ENCODE peak calls at places on chromosome 2, in four cellular contexts. One of them, this sample, is unnamed.

GRCh38 chr2:226247289-226248275 is 552.0 kb downstream of the IRS1 start:
- DNase-seq in DND-41: no peak
- DNase-seq in keratinocyte: no peak
- DNase-seq in body of pancreas: no peak
- DNase-seq in this sample: no peak

GRCh38 chr2:166944909-166945308 is 56.6 kb downstream of the XIRP2 start:
- DNase-seq in keratinocyte: no peak
- DNase-seq in DND-41: no peak
- DNase-seq in body of pancreas: no peak
- DNase-seq in this sample: no peak

GRCh38 chr2:43495727-43496126 is 100.1 kb downstream of the THADA start:
- DNase-seq in keratinocyte: no peak
- DNase-seq in DND-41: no peak
- DNase-seq in body of pancreas: no peak
- DNase-seq in this sample: no peak

GRCh38 chr2:221044781-221045180 is 527.3 kb downstream of the EPHA4 start:
- DNase-seq in keratinocyte: no peak
- DNase-seq in DND-41: no peak
- DNase-seq in body of pancreas: no peak
- DNase-seq in this sample: no peak

GRCh38 chr2:19261061-19261460 is 97.4 kb downstream of the OSR1 start:
- DNase-seq in body of pancreas: no peak
- DNase-seq in keratinocyte: no peak
- DNase-seq in DND-41: no peak
- DNase-seq in this sample: no peak

GRCh38 chr2:207223051-207223450 is 57.3 kb upstream of the KLF7 start:
- DNase-seq in keratinocyte: no peak
- DNase-seq in body of pancreas: no peak
- DNase-seq in DND-41: no peak
- DNase-seq in this sample: peak; percentile 15

GRCh38 chr2:220101902-220102301 is 474.5 kb downstream of the SLC4A3 start:
- DNase-seq in keratinocyte: no peak
- DNase-seq in DND-41: no peak
- DNase-seq in body of pancreas: no peak
- DNase-seq in this sample: no peak

GRCh38 chr2:217653240-217653639 is 349.6 kb downstream of the TNS1 start:
- DNase-seq in keratinocyte: peak; percentile 35
- DNase-seq in body of pancreas: peak; percentile 15
- DNase-seq in DND-41: no peak
- DNase-seq in this sample: peak; percentile 95

GRCh38 chr2:158099716-158100115 is 2.0 kb upstream of the UPP2 start:
- DNase-seq in DND-41: no peak
- DNase-seq in body of pancreas: no peak
- DNase-seq in keratinocyte: no peak
- DNase-seq in this sample: no peak

GRCh38 chr2:99031481-99031880 is 95.5 kb upstream of the CRACDL start:
- DNase-seq in body of pancreas: no peak
- DNase-seq in keratinocyte: no peak
- DNase-seq in DND-41: peak; percentile 24
- DNase-seq in this sample: no peak

GRCh38 chr2:164967781-164968228 is 12.5 kb upstream of the SLC38A11 start:
- DNase-seq in body of pancreas: no peak
- DNase-seq in keratinocyte: peak; percentile 81
- DNase-seq in DND-41: no peak
- DNase-seq in this sample: peak; percentile 100

GRCh38 chr2:160871096-160871495 is 289.1 kb upstream of the TANK start:
- DNase-seq in DND-41: no peak
- DNase-seq in body of pancreas: no peak
- DNase-seq in keratinocyte: no peak
- DNase-seq in this sample: no peak

GRCh38 chr2:124001681-124002080 is 23.4 kb upstream of the CNTNAP5 start:
- DNase-seq in keratinocyte: no peak
- DNase-seq in body of pancreas: no peak
- DNase-seq in DND-41: no peak
- DNase-seq in this sample: no peak

GRCh38 chr2:236848467-236848866 is 237.2 kb upstream of the COPS8 start:
- DNase-seq in keratinocyte: no peak
- DNase-seq in body of pancreas: no peak
- DNase-seq in DND-41: no peak
- DNase-seq in this sample: no peak

GRCh38 chr2:217903859-217904613 is 98.8 kb downstream of the TNS1 start:
- DNase-seq in DND-41: no peak
- DNase-seq in body of pancreas: peak; percentile 85
- DNase-seq in keratinocyte: no peak
- DNase-seq in this sample: no peak

GRCh38 chr2:162085090-162085891 is 11.3 kb upstream of the DPP4 start:
- DNase-seq in keratinocyte: peak; percentile 63
- DNase-seq in DND-41: no peak
- DNase-seq in body of pancreas: no peak
- DNase-seq in this sample: peak; percentile 88

GRCh38 chr2:190311893-190312634 is 7.6 kb downstream of the HIBCH start:
- DNase-seq in body of pancreas: no peak
- DNase-seq in keratinocyte: no peak
- DNase-seq in DND-41: no peak
- DNase-seq in this sample: no peak

GRCh38 chr2:137897082-137897481 is 67.2 kb upstream of the HNMT start:
- DNase-seq in DND-41: no peak
- DNase-seq in body of pancreas: no peak
- DNase-seq in keratinocyte: no peak
- DNase-seq in this sample: no peak

GRCh38 chr2:11679491-11680130 is 9.6 kb upstream of the NTSR2 start:
- DNase-seq in body of pancreas: no peak
- DNase-seq in DND-41: no peak
- DNase-seq in keratinocyte: no peak
- DNase-seq in this sample: no peak

DNA sequence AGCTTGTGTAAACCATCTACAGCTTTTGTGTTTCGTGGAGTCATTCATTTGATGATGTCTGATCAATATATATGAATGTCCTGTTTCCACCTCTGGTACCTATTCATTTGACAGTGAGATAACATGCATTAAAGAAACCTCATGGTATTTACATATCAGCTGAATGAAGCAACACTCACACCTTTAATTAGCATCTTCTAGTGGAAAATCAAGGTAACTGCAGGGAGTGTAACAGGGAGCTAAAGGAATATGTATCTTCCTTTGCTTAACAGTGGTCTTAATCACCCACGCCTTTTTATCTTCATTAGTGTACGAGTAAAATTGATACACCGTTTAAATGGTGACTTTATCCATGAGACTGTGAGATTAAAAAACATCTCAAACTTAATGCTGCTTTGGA is 15.6 kb downstream of the SLC39A10 start:
- DNase-seq in DND-41: no peak
- DNase-seq in body of pancreas: no peak
- DNase-seq in keratinocyte: no peak
- DNase-seq in this sample: no peak
- TF ChIP-seq CTCF in DND-41: peak; percentile 44
- TF ChIP-seq CTCF in body of pancreas: no peak
- TF ChIP-seq CTCF in keratinocyte: no peak
- TF ChIP-seq CTCF in this sample: no peak

GRCh38 chr2:152694161-152694661 is 23.1 kb downstream of the PRPF40A start:
- DNase-seq in body of pancreas: no peak
- DNase-seq in DND-41: peak; percentile 50
- DNase-seq in keratinocyte: no peak
- DNase-seq in this sample: no peak
- H3K36me3 ChIP-seq in body of pancreas: peaks cover 8% of the 10 kb centered on the region
- H3K36me3 ChIP-seq in DND-41: peaks cover 44% of the 10 kb centered on the region
- H3K36me3 ChIP-seq in keratinocyte: peaks cover 3% of the 10 kb centered on the region
- H3K36me3 ChIP-seq in this sample: no peaks in the 10 kb centered on the region

DNA sequence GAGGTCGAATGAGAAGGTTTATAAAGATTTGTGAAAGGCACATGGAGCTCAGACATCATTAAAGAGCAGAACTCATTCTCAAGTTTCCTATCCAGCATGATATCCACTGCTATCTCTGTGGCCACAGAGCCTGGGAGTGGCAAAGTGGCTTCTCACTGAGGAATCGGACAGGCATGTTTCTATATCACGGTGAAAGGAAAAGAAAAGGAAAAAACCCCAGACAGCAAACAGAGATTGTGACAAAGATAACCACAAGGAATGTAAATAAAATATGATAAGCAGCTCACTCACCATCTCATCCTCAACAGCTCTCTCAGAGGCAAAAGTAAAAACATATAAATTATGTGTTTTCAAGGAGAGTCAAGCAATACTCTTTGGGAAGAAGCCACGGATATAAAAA is 2.5 kb downstream of the PID1 start:
- DNase-seq in keratinocyte: no peak
- DNase-seq in body of pancreas: no peak
- DNase-seq in DND-41: no peak
- DNase-seq in this sample: no peak
- H3K4me3 ChIP-seq in keratinocyte: no peak overlapping the region
- H3K4me3 ChIP-seq in body of pancreas: no peak overlapping the region
- H3K4me3 ChIP-seq in DND-41: no peak overlapping the region
- H3K4me3 ChIP-seq in this sample: no peak overlapping the region

GRCh38 chr2:42046819-42047487 is 868 bp upstream of the PKDCC start:
- DNase-seq in keratinocyte: no peak
- DNase-seq in DND-41: no peak
- DNase-seq in body of pancreas: no peak
- DNase-seq in this sample: no peak

GRCh38 chr2:42049411-42050349 is 1.9 kb downstream of the PKDCC start:
- DNase-seq in DND-41: no peak
- DNase-seq in keratinocyte: no peak
- DNase-seq in body of pancreas: no peak
- DNase-seq in this sample: no peak

GRCh38 chr2:42050350-42051167 is 2.7 kb downstream of the PKDCC start:
- DNase-seq in keratinocyte: no peak
- DNase-seq in body of pancreas: no peak
- DNase-seq in DND-41: no peak
- DNase-seq in this sample: no peak

GRCh38 chr2:42047488-42048317 is at the start of gene PKDCC:
- DNase-seq in keratinocyte: no peak
- DNase-seq in DND-41: no peak
- DNase-seq in body of pancreas: peak; percentile 76
- DNase-seq in this sample: no peak

DNA sequence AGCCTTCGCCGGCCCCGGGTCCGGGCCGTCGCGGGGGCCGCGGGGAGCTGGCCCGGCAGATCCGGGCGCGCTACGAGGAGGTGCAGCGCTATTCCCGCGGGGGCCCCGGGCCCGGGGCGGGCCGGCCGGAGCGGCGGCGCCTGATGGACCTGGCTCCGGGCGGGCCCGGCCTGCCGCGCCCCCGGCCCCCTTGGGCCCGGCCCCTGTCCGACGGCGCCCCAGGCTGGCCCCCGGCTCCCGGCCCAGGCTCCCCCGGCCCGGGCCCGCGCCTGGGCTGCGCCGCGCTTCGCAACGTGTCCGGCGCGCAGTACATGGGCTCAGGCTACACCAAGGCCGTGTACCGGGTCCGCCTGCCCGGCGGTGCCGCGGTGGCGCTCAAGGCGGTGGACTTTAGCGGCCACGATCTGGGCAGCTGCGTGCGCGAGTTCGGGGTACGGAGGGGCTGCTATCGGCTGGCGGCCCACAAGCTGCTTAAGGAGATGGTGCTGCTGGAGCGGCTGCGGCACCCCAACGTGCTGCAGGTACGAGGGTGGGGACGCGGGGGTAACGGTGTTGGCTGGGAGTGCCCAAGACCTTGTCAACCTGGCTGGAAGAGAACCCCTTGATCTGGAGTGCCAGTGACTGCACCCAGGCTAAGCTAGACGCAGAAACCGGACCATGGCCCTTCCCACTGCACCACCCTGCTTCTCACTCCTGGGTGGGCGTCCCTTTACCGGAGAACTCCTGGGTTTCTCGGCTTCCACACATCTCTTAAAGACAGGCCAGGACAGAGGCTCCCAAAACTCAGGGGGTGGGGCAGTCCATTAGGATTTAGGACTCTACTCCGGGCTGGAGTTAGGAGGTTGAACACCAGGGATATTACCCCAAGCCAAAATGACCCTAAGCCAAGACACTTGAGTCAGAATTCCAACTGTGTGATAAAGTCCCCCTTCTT is 764 bp downstream of the PKDCC start:
- DNase-seq in keratinocyte: no peak
- DNase-seq in body of pancreas: peak; percentile 41
- DNase-seq in DND-41: no peak
- DNase-seq in this sample: no peak
- TF ChIP-seq CTCF in keratinocyte: no peak
- TF ChIP-seq CTCF in body of pancreas: no peak
- TF ChIP-seq CTCF in DND-41: no peak
- TF ChIP-seq CTCF in this sample: no peak

GRCh38 chr2:37180640-37181039 is 7.8 kb downstream of the SULT6B1 start:
- DNase-seq in body of pancreas: no peak
- DNase-seq in keratinocyte: no peak
- DNase-seq in DND-41: no peak
- DNase-seq in this sample: no peak

GRCh38 chr2:37180006-37180639 is 8.3 kb downstream of the SULT6B1 start:
- DNase-seq in keratinocyte: no peak
- DNase-seq in body of pancreas: no peak
- DNase-seq in DND-41: no peak
- DNase-seq in this sample: no peak

GRCh38 chr2:37181726-37182684 is 6.5 kb downstream of the SULT6B1 start:
- DNase-seq in DND-41: no peak
- DNase-seq in keratinocyte: no peak
- DNase-seq in body of pancreas: no peak
- DNase-seq in this sample: peak; percentile 13
- H3K36me3 ChIP-seq in DND-41: no peaks in the 10 kb centered on the region
- H3K36me3 ChIP-seq in keratinocyte: no peaks in the 10 kb centered on the region
- H3K36me3 ChIP-seq in body of pancreas: no peaks in the 10 kb centered on the region
- H3K36me3 ChIP-seq in this sample: no peaks in the 10 kb centered on the region

GRCh38 chr2:60992985-60993392 is 24.5 kb upstream of the PEX13 start:
- DNase-seq in keratinocyte: no peak
- DNase-seq in DND-41: no peak
- DNase-seq in body of pancreas: no peak
- DNase-seq in this sample: no peak
- H3K4me3 ChIP-seq in keratinocyte: no peak overlapping the region
- H3K4me3 ChIP-seq in DND-41: no peak overlapping the region
- H3K4me3 ChIP-seq in body of pancreas: no peak overlapping the region
- H3K4me3 ChIP-seq in this sample: no peak overlapping the region

GRCh38 chr2:84905181-84906107 is at the start of gene TMSB10:
- DNase-seq in keratinocyte: no peak
- DNase-seq in body of pancreas: peak; percentile 89
- DNase-seq in DND-41: peak; percentile 89
- DNase-seq in this sample: no peak
- TF ChIP-seq CTCF in keratinocyte: no peak
- TF ChIP-seq CTCF in body of pancreas: no peak
- TF ChIP-seq CTCF in DND-41: peak; percentile 24
- TF ChIP-seq CTCF in this sample: no peak

GRCh38 chr2:128016620-128017019 is 11.2 kb downstream of the SAP130 start:
- DNase-seq in body of pancreas: no peak
- DNase-seq in keratinocyte: no peak
- DNase-seq in DND-41: no peak
- DNase-seq in this sample: no peak
- H3K36me3 ChIP-seq in body of pancreas: peaks cover 34% of the 10 kb centered on the region
- H3K36me3 ChIP-seq in keratinocyte: peaks cover 20% of the 10 kb centered on the region
- H3K36me3 ChIP-seq in DND-41: peaks cover 82% of the 10 kb centered on the region
- H3K36me3 ChIP-seq in this sample: peaks cover 9% of the 10 kb centered on the region

GRCh38 chr2:119823734-119824334 is 64.1 kb downstream of the PTPN4 start:
- DNase-seq in keratinocyte: no peak
- DNase-seq in body of pancreas: no peak
- DNase-seq in DND-41: peak; percentile 19
- DNase-seq in this sample: no peak

GRCh38 chr2:119827866-119828507 is 68.3 kb downstream of the PTPN4 start:
- DNase-seq in keratinocyte: no peak
- DNase-seq in body of pancreas: no peak
- DNase-seq in DND-41: no peak
- DNase-seq in this sample: no peak

GRCh38 chr2:119821266-119821665 is 61.5 kb downstream of the PTPN4 start:
- DNase-seq in DND-41: no peak
- DNase-seq in keratinocyte: no peak
- DNase-seq in body of pancreas: no peak
- DNase-seq in this sample: no peak

GRCh38 chr2:119826370-119826961 is 66.7 kb downstream of the PTPN4 start:
- DNase-seq in keratinocyte: no peak
- DNase-seq in DND-41: peak; percentile 43
- DNase-seq in body of pancreas: no peak
- DNase-seq in this sample: no peak
- H3K4me3 ChIP-seq in keratinocyte: no peak overlapping the region
- H3K4me3 ChIP-seq in DND-41: no peak overlapping the region
- H3K4me3 ChIP-seq in body of pancreas: no peak overlapping the region
- H3K4me3 ChIP-seq in this sample: no peak overlapping the region

GRCh38 chr2:83967854-83968253 is 491.2 kb downstream of the SUCLG1 start:
- DNase-seq in DND-41: no peak
- DNase-seq in body of pancreas: no peak
- DNase-seq in keratinocyte: no peak
- DNase-seq in this sample: no peak
- TF ChIP-seq CTCF in DND-41: peak; percentile 10
- TF ChIP-seq CTCF in body of pancreas: no peak
- TF ChIP-seq CTCF in keratinocyte: no peak
- TF ChIP-seq CTCF in this sample: no peak

This sample was measured in BJ.